ENCODE peak calls at places on chromosomes 7 and 10, in six cellular contexts. B is H54, M is endothelial cell, S is OCI-LY7, Y is T-cell, L is left lobe of liver. F is an unnamed sample.

GRCh38 chr7:96558530-96558929 is 151.1 kb downstream of the SEM1 start:
- DNase-seq in B (no peak), Y (no peak), M (no peak), S (no peak), L (no peak), F (no peak)

GRCh38 chr10:63456437-63457210 is 9.2 kb downstream of the JMJD1C start:
- DNase-seq in M (no peak), Y (no peak), B (no peak), L (no peak), S (no peak), F (no peak)

GRCh38 chr10:34723746-34724145 is 91.3 kb downstream of the PARD3 start:
- DNase-seq in Y (no peak), L (peak; percentile 60), S (no peak), M (peak; percentile 26), B (no peak), F (no peak)

GRCh38 chr10:114543456-114543855 is 114.6 kb downstream of the ABLIM1 start:
- DNase-seq in L (no peak), M (no peak), Y (no peak), B (no peak), S (peak; percentile 23), F (no peak)

GRCh38 chr10:103736763-103737162 is 118.6 kb downstream of the SH3PXD2A start:
- DNase-seq in S (peak; percentile 60), B (no peak), M (no peak), Y (no peak), L (no peak), F (no peak)

GRCh38 chr7:46432666-46433065 is 511.6 kb upstream of the IGFBP3 start:
- DNase-seq in M (no peak), Y (no peak), S (no peak), L (no peak), B (no peak), F (no peak)

GRCh38 chr10:32622409-32622808 is 176.5 kb downstream of the CCDC7 start:
- DNase-seq in B (no peak), M (no peak), S (no peak), Y (no peak), L (no peak), F (no peak)

GRCh38 chr10:17075975-17076374 is 53.6 kb downstream of the CUBN start:
- DNase-seq in L (no peak), Y (no peak), M (no peak), S (no peak), B (no peak), F (no peak)

GRCh38 chr10:44724415-44725174 is 186.5 kb upstream of the TMEM72 start:
- DNase-seq in M (no peak), B (no peak), S (no peak), Y (no peak), L (no peak), F (no peak)

GRCh38 chr7:37065779-37066271 is 341.5 kb upstream of the AOAH start:
- DNase-seq in B (no peak), Y (no peak), M (no peak), L (no peak), S (no peak), F (no peak)

GRCh38 chr10:86967481-86967941 is 771 bp upstream of the ADIRF start:
- DNase-seq in M (no peak), L (no peak), Y (no peak), S (no peak), B (no peak), F (no peak)

GRCh38 chr10:7507887-7508726 is 97.3 kb upstream of the SFMBT2 start:
- DNase-seq in B (no peak), L (no peak), Y (peak; percentile 17), S (peak; percentile 88), M (no peak), F (no peak)

GRCh38 chr7:107661081-107661864 is 645 bp downstream of the SLC26A4 start:
- DNase-seq in S (no peak), B (no peak), M (peak; percentile 53), L (peak; percentile 57), Y (peak; percentile 13), F (no peak)

GRCh38 chr10:114938818-114939193 is 811 bp downstream of the TRUB1 start:
- DNase-seq in B (no peak), S (no peak), M (no peak), Y (no peak), L (no peak), F (no peak)

GRCh38 chr7:99252166-99252895 is 20.3 kb upstream of the MYH16 start:
- DNase-seq in L (no peak), M (no peak), Y (no peak), S (no peak), B (no peak), F (no peak)

GRCh38 chr10:103291588-103291987 is 14.7 kb downstream of the INA start:
- DNase-seq in S (no peak), Y (no peak), M (no peak), L (no peak), B (no peak), F (no peak)

GRCh38 chr7:112092306-112093090 is 113.7 kb downstream of the DOCK4 start:
- DNase-seq in M (no peak), Y (no peak), B (no peak), L (no peak), S (no peak), F (no peak)

F was measured in T follicular helper cell.